ENCODE peak calls at places on chromosomes 16 and 17, in nine cellular contexts. One of them, this sample, is unnamed. For H3K4me1, the result is how much of the 10 kb centered on the place peaks cover.

GRCh38 chr17:10318540-10318939 is 54.3 kb downstream of the MYH13 start:
- DNase-seq in neuronal stem cell: no peak
- DNase-seq in uterus: no peak
- DNase-seq in transverse colon: no peak
- DNase-seq in ovary: no peak
- DNase-seq in testis: no peak
- DNase-seq in mesendoderm: no peak
- DNase-seq in breast epithelium: no peak
- DNase-seq in pancreas: no peak
- DNase-seq in this sample: no peak

GRCh38 chr17:14622622-14623101 is 321.8 kb downstream of the HS3ST3B1 start:
- DNase-seq in neuronal stem cell: no peak
- DNase-seq in uterus: no peak
- DNase-seq in transverse colon: no peak
- DNase-seq in ovary: no peak
- DNase-seq in testis: no peak
- DNase-seq in mesendoderm: no peak
- DNase-seq in breast epithelium: no peak
- DNase-seq in pancreas: no peak
- DNase-seq in this sample: no peak

GRCh38 chr16:89009343-89010209 is 32.6 kb upstream of the CBFA2T3 start:
- DNase-seq in neuronal stem cell: peak
- DNase-seq in uterus: no peak
- DNase-seq in transverse colon: no peak
- DNase-seq in ovary: no peak
- DNase-seq in testis: no peak
- DNase-seq in mesendoderm: peak
- DNase-seq in breast epithelium: no peak
- DNase-seq in pancreas: peak
- DNase-seq in this sample: no peak

GRCh38 chr17:41602524-41602923 is 10.0 kb downstream of the KRT16 start:
- DNase-seq in neuronal stem cell: no peak
- DNase-seq in uterus: no peak
- DNase-seq in transverse colon: no peak
- DNase-seq in ovary: no peak
- DNase-seq in testis: no peak
- DNase-seq in mesendoderm: no peak
- DNase-seq in breast epithelium: no peak
- DNase-seq in pancreas: no peak
- DNase-seq in this sample: no peak

GRCh38 chr17:18905226-18905625 is 46.7 kb upstream of the SLC5A10 start:
- DNase-seq in neuronal stem cell: no peak
- DNase-seq in uterus: no peak
- DNase-seq in transverse colon: no peak
- DNase-seq in ovary: no peak
- DNase-seq in testis: no peak
- DNase-seq in mesendoderm: no peak
- DNase-seq in breast epithelium: no peak
- DNase-seq in pancreas: no peak
- DNase-seq in this sample: no peak

GRCh38 chr17:81265576-81265975 is 26.5 kb downstream of the NDUFAF8 start:
- DNase-seq in neuronal stem cell: no peak
- DNase-seq in uterus: no peak
- DNase-seq in transverse colon: no peak
- DNase-seq in ovary: no peak
- DNase-seq in testis: no peak
- DNase-seq in mesendoderm: no peak
- DNase-seq in breast epithelium: no peak
- DNase-seq in pancreas: no peak
- DNase-seq in this sample: no peak

GRCh38 chr17:66494023-66494803 is 191.8 kb downstream of the PRKCA start:
- DNase-seq in neuronal stem cell: no peak
- DNase-seq in uterus: no peak
- DNase-seq in transverse colon: no peak
- DNase-seq in ovary: no peak
- DNase-seq in testis: no peak
- DNase-seq in mesendoderm: peak
- DNase-seq in breast epithelium: no peak
- DNase-seq in pancreas: no peak
- DNase-seq in this sample: no peak

GRCh38 chr17:73393962-73394361 is 82.2 kb upstream of the CDC42EP4 start:
- DNase-seq in neuronal stem cell: no peak
- DNase-seq in uterus: no peak
- DNase-seq in transverse colon: no peak
- DNase-seq in ovary: no peak
- DNase-seq in testis: no peak
- DNase-seq in mesendoderm: peak
- DNase-seq in breast epithelium: no peak
- DNase-seq in pancreas: no peak
- DNase-seq in this sample: no peak

GRCh38 chr16:64397945-64398508 is 723.8 kb downstream of the CDH11 start:
- DNase-seq in neuronal stem cell: no peak
- DNase-seq in uterus: no peak
- DNase-seq in transverse colon: no peak
- DNase-seq in ovary: no peak
- DNase-seq in testis: no peak
- DNase-seq in mesendoderm: no peak
- DNase-seq in breast epithelium: no peak
- DNase-seq in pancreas: no peak
- DNase-seq in this sample: no peak

GRCh38 chr17:306536-307294 is 45.9 kb downstream of the RPH3AL start:
- DNase-seq in neuronal stem cell: no peak
- DNase-seq in uterus: no peak
- DNase-seq in transverse colon: no peak
- DNase-seq in ovary: no peak
- DNase-seq in testis: no peak
- DNase-seq in mesendoderm: no peak
- DNase-seq in breast epithelium: no peak
- DNase-seq in pancreas: no peak
- DNase-seq in this sample: no peak

GRCh38 chr17:65430209-65430833 is 131.1 kb downstream of the AXIN2 start:
- DNase-seq in neuronal stem cell: no peak
- DNase-seq in uterus: no peak
- DNase-seq in transverse colon: no peak
- DNase-seq in ovary: no peak
- DNase-seq in testis: no peak
- DNase-seq in mesendoderm: no peak
- DNase-seq in breast epithelium: no peak
- DNase-seq in pancreas: no peak
- DNase-seq in this sample: no peak

GRCh38 chr17:57945999-57946797 is 9.0 kb downstream of the CUEDC1 start:
- DNase-seq in neuronal stem cell: no peak
- DNase-seq in uterus: no peak
- DNase-seq in transverse colon: no peak
- DNase-seq in ovary: no peak
- DNase-seq in testis: no peak
- DNase-seq in mesendoderm: no peak
- DNase-seq in breast epithelium: no peak
- DNase-seq in pancreas: no peak
- DNase-seq in this sample: no peak

GRCh38 chr16:73794936-73795335 is 501.7 kb upstream of the PSMD7 start:
- DNase-seq in neuronal stem cell: no peak
- DNase-seq in uterus: no peak
- DNase-seq in transverse colon: no peak
- DNase-seq in ovary: no peak
- DNase-seq in testis: no peak
- DNase-seq in mesendoderm: no peak
- DNase-seq in breast epithelium: no peak
- DNase-seq in pancreas: no peak
- DNase-seq in this sample: no peak

GRCh38 chr16:28603381-28604185 is 6.3 kb downstream of the SULT1A1 start:
- DNase-seq in neuronal stem cell: no peak
- DNase-seq in uterus: no peak
- DNase-seq in transverse colon: no peak
- DNase-seq in ovary: no peak
- DNase-seq in testis: no peak
- DNase-seq in mesendoderm: no peak
- DNase-seq in breast epithelium: no peak
- DNase-seq in pancreas: no peak
- DNase-seq in this sample: no peak

GRCh38 chr16:57739756-57740422 is 4.3 kb downstream of the KATNB1 start:
- DNase-seq in neuronal stem cell: no peak
- DNase-seq in uterus: no peak
- DNase-seq in transverse colon: no peak
- DNase-seq in ovary: no peak
- DNase-seq in testis: no peak
- DNase-seq in mesendoderm: no peak
- DNase-seq in breast epithelium: no peak
- DNase-seq in pancreas: no peak
- DNase-seq in this sample: no peak

GRCh38 chr16:1526608-1527555 is 6.6 kb upstream of the TMEM204 start:
- DNase-seq in neuronal stem cell: no peak
- DNase-seq in uterus: no peak
- DNase-seq in transverse colon: no peak
- DNase-seq in ovary: no peak
- DNase-seq in testis: no peak
- DNase-seq in mesendoderm: no peak
- DNase-seq in breast epithelium: no peak
- DNase-seq in pancreas: no peak
- DNase-seq in this sample: no peak

GRCh38 chr17:82400206-82400605 is 17.9 kb upstream of the HEXD start:
- DNase-seq in neuronal stem cell: no peak
- DNase-seq in uterus: no peak
- DNase-seq in transverse colon: no peak
- DNase-seq in ovary: no peak
- DNase-seq in testis: no peak
- DNase-seq in mesendoderm: no peak
- DNase-seq in breast epithelium: no peak
- DNase-seq in pancreas: no peak
- DNase-seq in this sample: no peak

GRCh38 chr17:82400830-82401229 is 17.3 kb upstream of the HEXD start:
- DNase-seq in neuronal stem cell: no peak
- DNase-seq in uterus: no peak
- DNase-seq in transverse colon: peak
- DNase-seq in ovary: no peak
- DNase-seq in testis: no peak
- DNase-seq in mesendoderm: no peak
- DNase-seq in breast epithelium: no peak
- DNase-seq in pancreas: no peak
- DNase-seq in this sample: no peak

GRCh38 chr17:82405051-82405450 is 13.1 kb upstream of the HEXD start:
- DNase-seq in neuronal stem cell: no peak
- DNase-seq in uterus: no peak
- DNase-seq in transverse colon: no peak
- DNase-seq in ovary: no peak
- DNase-seq in testis: no peak
- DNase-seq in mesendoderm: no peak
- DNase-seq in breast epithelium: no peak
- DNase-seq in pancreas: no peak
- DNase-seq in this sample: no peak

GRCh38 chr17:82403662-82404660 is 14.2 kb upstream of the HEXD start:
- DNase-seq in neuronal stem cell: no peak
- DNase-seq in uterus: no peak
- DNase-seq in transverse colon: no peak
- DNase-seq in ovary: no peak
- DNase-seq in testis: no peak
- DNase-seq in mesendoderm: no peak
- DNase-seq in breast epithelium: no peak
- DNase-seq in pancreas: no peak
- DNase-seq in this sample: no peak

GRCh38 chr17:82402865-82403264 is 15.3 kb upstream of the HEXD start:
- DNase-seq in neuronal stem cell: no peak
- DNase-seq in uterus: no peak
- DNase-seq in transverse colon: no peak
- DNase-seq in ovary: no peak
- DNase-seq in testis: no peak
- DNase-seq in mesendoderm: no peak
- DNase-seq in breast epithelium: no peak
- DNase-seq in pancreas: no peak
- DNase-seq in this sample: no peak
- H3K4me1 ChIP-seq in neuronal stem cell: under half
- H3K4me1 ChIP-seq in uterus: under half
- H3K4me1 ChIP-seq in transverse colon: under half
- H3K4me1 ChIP-seq in ovary: under half
- H3K4me1 ChIP-seq in testis: under half
- H3K4me1 ChIP-seq in mesendoderm: under half
- H3K4me1 ChIP-seq in breast epithelium: under half
- H3K4me1 ChIP-seq in pancreas: under half
- H3K4me1 ChIP-seq in this sample: under half

GRCh38 chr16:17602678-17603077 is 131.9 kb upstream of the XYLT1 start:
- DNase-seq in neuronal stem cell: no peak
- DNase-seq in uterus: no peak
- DNase-seq in transverse colon: no peak
- DNase-seq in ovary: no peak
- DNase-seq in testis: no peak
- DNase-seq in mesendoderm: no peak
- DNase-seq in breast epithelium: no peak
- DNase-seq in pancreas: no peak
- DNase-seq in this sample: no peak
- H3K4me3 ChIP-seq in neuronal stem cell: no peak
- H3K4me3 ChIP-seq in uterus: no peak
- H3K4me3 ChIP-seq in transverse colon: no peak
- H3K4me3 ChIP-seq in ovary: no peak
- H3K4me3 ChIP-seq in testis: no peak
- H3K4me3 ChIP-seq in mesendoderm: no peak
- H3K4me3 ChIP-seq in breast epithelium: no peak
- H3K4me3 ChIP-seq in pancreas: no peak
- H3K4me3 ChIP-seq in this sample: no peak

GRCh38 chr16:12719972-12720371 is 83.7 kb downstream of the CPPED1 start:
- DNase-seq in neuronal stem cell: no peak
- DNase-seq in uterus: no peak
- DNase-seq in transverse colon: no peak
- DNase-seq in ovary: no peak
- DNase-seq in testis: no peak
- DNase-seq in mesendoderm: no peak
- DNase-seq in breast epithelium: no peak
- DNase-seq in pancreas: no peak
- DNase-seq in this sample: no peak

GRCh38 chr16:12721841-12722467 is 81.7 kb downstream of the CPPED1 start:
- DNase-seq in neuronal stem cell: no peak
- DNase-seq in uterus: no peak
- DNase-seq in transverse colon: no peak
- DNase-seq in ovary: no peak
- DNase-seq in testis: no peak
- DNase-seq in mesendoderm: no peak
- DNase-seq in breast epithelium: no peak
- DNase-seq in pancreas: no peak
- DNase-seq in this sample: no peak

DNA sequence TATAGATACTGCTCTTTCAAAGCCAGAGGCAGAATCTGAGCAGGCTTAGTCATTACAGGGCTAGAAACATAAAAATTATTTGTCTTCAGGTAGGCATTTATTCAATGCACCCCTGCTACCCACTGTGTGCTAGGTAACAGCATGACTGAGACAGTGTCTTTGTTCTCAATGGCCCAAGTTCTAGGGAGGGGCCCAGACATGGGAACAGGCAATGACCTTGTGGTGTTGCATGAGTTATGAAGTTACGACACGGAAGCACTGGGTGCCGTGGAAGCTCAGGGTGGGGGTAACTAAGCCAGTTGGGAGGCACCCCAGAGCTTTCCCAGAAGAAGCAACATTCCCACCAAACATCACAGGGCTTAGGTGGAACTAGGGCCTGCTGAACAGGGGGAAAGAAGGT is 87.0 kb downstream of the CPPED1 start:
- DNase-seq in neuronal stem cell: no peak
- DNase-seq in uterus: no peak
- DNase-seq in transverse colon: no peak
- DNase-seq in ovary: no peak
- DNase-seq in testis: peak
- DNase-seq in mesendoderm: no peak
- DNase-seq in breast epithelium: no peak
- DNase-seq in pancreas: no peak
- DNase-seq in this sample: no peak
- H3K27ac ChIP-seq in neuronal stem cell: no peak
- H3K27ac ChIP-seq in uterus: no peak
- H3K27ac ChIP-seq in transverse colon: no peak
- H3K27ac ChIP-seq in ovary: no peak
- H3K27ac ChIP-seq in testis: no peak
- H3K27ac ChIP-seq in mesendoderm: no peak
- H3K27ac ChIP-seq in breast epithelium: no peak
- H3K27ac ChIP-seq in pancreas: no peak
- H3K27ac ChIP-seq in this sample: no peak

GRCh38 chr16:67475051-67475450 is 5.9 kb downstream of the ATP6V0D1 start:
- DNase-seq in neuronal stem cell: no peak
- DNase-seq in uterus: no peak
- DNase-seq in transverse colon: peak
- DNase-seq in ovary: no peak
- DNase-seq in testis: no peak
- DNase-seq in mesendoderm: no peak
- DNase-seq in breast epithelium: no peak
- DNase-seq in pancreas: no peak
- DNase-seq in this sample: no peak
- H3K4me1 ChIP-seq in neuronal stem cell: under half
- H3K4me1 ChIP-seq in uterus: under half
- H3K4me1 ChIP-seq in transverse colon: under half
- H3K4me1 ChIP-seq in ovary: under half
- H3K4me1 ChIP-seq in testis: under half
- H3K4me1 ChIP-seq in mesendoderm: under half
- H3K4me1 ChIP-seq in breast epithelium: under half
- H3K4me1 ChIP-seq in pancreas: under half
- H3K4me1 ChIP-seq in this sample: under half